ENCODE peak calls at places on chromosomes 6 and 20, in ten cellular contexts. One of them, this sample, is unnamed.
A peak's percentile ranks its signal among the peaks of the same experiment; 100 is the strongest.

GRCh38 chr6:30742316-30743098 is at the start of gene FLOT1:
- DNase-seq in right atrium auricular region: peak; percentile 99
- DNase-seq in small intestine: peak; percentile 98
- DNase-seq in upper lobe of right lung: peak; percentile 99
- DNase-seq in OCI-LY7: peak; percentile 84
- DNase-seq in ovary: peak; percentile 92
- DNase-seq in SJSA1: peak; percentile 97
- DNase-seq in A549: peak; percentile 94
- DNase-seq in CD8-positive, alpha-beta memory T cell: peak; percentile 79
- DNase-seq in CD8-positive, alpha-beta T cell: peak; percentile 78
- DNase-seq in this sample: peak; percentile 97

GRCh38 chr6:166610104-166610503 is 16.9 kb downstream of the RPS6KA2 start:
- DNase-seq in CD8-positive, alpha-beta memory T cell: no peak
- DNase-seq in OCI-LY7: no peak
- DNase-seq in small intestine: no peak
- DNase-seq in SJSA1: no peak
- DNase-seq in upper lobe of right lung: no peak
- DNase-seq in A549: no peak
- DNase-seq in CD8-positive, alpha-beta T cell: no peak
- DNase-seq in right atrium auricular region: peak; percentile 7
- DNase-seq in ovary: no peak
- DNase-seq in this sample: no peak

GRCh38 chr6:148927581-148927980 is 180.8 kb downstream of the UST start:
- DNase-seq in OCI-LY7: no peak
- DNase-seq in SJSA1: no peak
- DNase-seq in CD8-positive, alpha-beta T cell: no peak
- DNase-seq in ovary: no peak
- DNase-seq in CD8-positive, alpha-beta memory T cell: no peak
- DNase-seq in upper lobe of right lung: no peak
- DNase-seq in A549: no peak
- DNase-seq in small intestine: no peak
- DNase-seq in right atrium auricular region: no peak
- DNase-seq in this sample: no peak

GRCh38 chr6:108031968-108032367 is 42.6 kb downstream of the OSTM1 start:
- DNase-seq in A549: no peak
- DNase-seq in SJSA1: no peak
- DNase-seq in OCI-LY7: no peak
- DNase-seq in CD8-positive, alpha-beta memory T cell: no peak
- DNase-seq in ovary: no peak
- DNase-seq in right atrium auricular region: no peak
- DNase-seq in CD8-positive, alpha-beta T cell: no peak
- DNase-seq in upper lobe of right lung: no peak
- DNase-seq in small intestine: no peak
- DNase-seq in this sample: no peak

GRCh38 chr6:136427378-136427717 is 122.9 kb downstream of the MAP7 start:
- DNase-seq in A549: no peak
- DNase-seq in OCI-LY7: no peak
- DNase-seq in small intestine: no peak
- DNase-seq in ovary: no peak
- DNase-seq in SJSA1: no peak
- DNase-seq in CD8-positive, alpha-beta memory T cell: no peak
- DNase-seq in right atrium auricular region: no peak
- DNase-seq in upper lobe of right lung: no peak
- DNase-seq in CD8-positive, alpha-beta T cell: no peak
- DNase-seq in this sample: no peak

GRCh38 chr6:156808287-156808686 is 31.1 kb downstream of the ARID1B start:
- DNase-seq in SJSA1: no peak
- DNase-seq in A549: no peak
- DNase-seq in OCI-LY7: peak; percentile 38
- DNase-seq in CD8-positive, alpha-beta memory T cell: no peak
- DNase-seq in upper lobe of right lung: no peak
- DNase-seq in right atrium auricular region: no peak
- DNase-seq in CD8-positive, alpha-beta T cell: no peak
- DNase-seq in small intestine: no peak
- DNase-seq in ovary: no peak
- DNase-seq in this sample: no peak

GRCh38 chr6:41522780-41523548 is 23.2 kb upstream of the FOXP4 start:
- DNase-seq in ovary: no peak
- DNase-seq in OCI-LY7: no peak
- DNase-seq in CD8-positive, alpha-beta memory T cell: no peak
- DNase-seq in small intestine: no peak
- DNase-seq in upper lobe of right lung: no peak
- DNase-seq in right atrium auricular region: no peak
- DNase-seq in CD8-positive, alpha-beta T cell: no peak
- DNase-seq in A549: no peak
- DNase-seq in SJSA1: no peak
- DNase-seq in this sample: no peak

GRCh38 chr6:9064156-9064555 is 628.8 kb upstream of the SLC35B3 start:
- DNase-seq in OCI-LY7: no peak
- DNase-seq in SJSA1: no peak
- DNase-seq in CD8-positive, alpha-beta memory T cell: no peak
- DNase-seq in ovary: no peak
- DNase-seq in small intestine: no peak
- DNase-seq in A549: no peak
- DNase-seq in right atrium auricular region: no peak
- DNase-seq in CD8-positive, alpha-beta T cell: no peak
- DNase-seq in upper lobe of right lung: no peak
- DNase-seq in this sample: no peak

GRCh38 chr6:144657691-144658090 is 372.6 kb downstream of the UTRN start:
- DNase-seq in OCI-LY7: no peak
- DNase-seq in SJSA1: peak; percentile 99
- DNase-seq in CD8-positive, alpha-beta memory T cell: no peak
- DNase-seq in CD8-positive, alpha-beta T cell: no peak
- DNase-seq in upper lobe of right lung: no peak
- DNase-seq in small intestine: no peak
- DNase-seq in A549: peak; percentile 39
- DNase-seq in ovary: no peak
- DNase-seq in right atrium auricular region: no peak
- DNase-seq in this sample: no peak

GRCh38 chr6:35611235-35611634 is 77.5 kb downstream of the FKBP5 start:
- DNase-seq in CD8-positive, alpha-beta memory T cell: peak; percentile 47
- DNase-seq in OCI-LY7: no peak
- DNase-seq in small intestine: peak; percentile 58
- DNase-seq in upper lobe of right lung: no peak
- DNase-seq in A549: no peak
- DNase-seq in SJSA1: no peak
- DNase-seq in right atrium auricular region: no peak
- DNase-seq in ovary: no peak
- DNase-seq in CD8-positive, alpha-beta T cell: no peak
- DNase-seq in this sample: peak; percentile 24

GRCh38 chr6:18237167-18237566 is 27.2 kb downstream of the DEK start:
- DNase-seq in A549: no peak
- DNase-seq in upper lobe of right lung: no peak
- DNase-seq in CD8-positive, alpha-beta memory T cell: no peak
- DNase-seq in OCI-LY7: no peak
- DNase-seq in CD8-positive, alpha-beta T cell: no peak
- DNase-seq in SJSA1: no peak
- DNase-seq in ovary: no peak
- DNase-seq in small intestine: no peak
- DNase-seq in right atrium auricular region: no peak
- DNase-seq in this sample: no peak

GRCh38 chr6:5012531-5012930 is 8.7 kb upstream of the RPP40 start:
- DNase-seq in ovary: no peak
- DNase-seq in SJSA1: no peak
- DNase-seq in CD8-positive, alpha-beta T cell: no peak
- DNase-seq in OCI-LY7: no peak
- DNase-seq in right atrium auricular region: no peak
- DNase-seq in A549: no peak
- DNase-seq in small intestine: no peak
- DNase-seq in CD8-positive, alpha-beta memory T cell: no peak
- DNase-seq in upper lobe of right lung: no peak
- DNase-seq in this sample: no peak

GRCh38 chr6:169046483-169047192 is 207.0 kb downstream of the THBS2 start:
- DNase-seq in SJSA1: no peak
- DNase-seq in small intestine: no peak
- DNase-seq in CD8-positive, alpha-beta T cell: no peak
- DNase-seq in A549: no peak
- DNase-seq in ovary: no peak
- DNase-seq in CD8-positive, alpha-beta memory T cell: no peak
- DNase-seq in upper lobe of right lung: peak; percentile 33
- DNase-seq in right atrium auricular region: no peak
- DNase-seq in OCI-LY7: no peak
- DNase-seq in this sample: no peak

GRCh38 chr6:4451101-4451500 is 315.7 kb upstream of the ECI2 start:
- DNase-seq in upper lobe of right lung: no peak
- DNase-seq in ovary: no peak
- DNase-seq in OCI-LY7: no peak
- DNase-seq in A549: no peak
- DNase-seq in small intestine: no peak
- DNase-seq in SJSA1: no peak
- DNase-seq in CD8-positive, alpha-beta T cell: no peak
- DNase-seq in CD8-positive, alpha-beta memory T cell: no peak
- DNase-seq in right atrium auricular region: no peak
- DNase-seq in this sample: no peak

GRCh38 chr6:43001843-43002242 is 11.9 kb downstream of the MEA1 start:
- DNase-seq in OCI-LY7: no peak
- DNase-seq in small intestine: no peak
- DNase-seq in A549: no peak
- DNase-seq in SJSA1: no peak
- DNase-seq in CD8-positive, alpha-beta memory T cell: no peak
- DNase-seq in upper lobe of right lung: no peak
- DNase-seq in CD8-positive, alpha-beta T cell: no peak
- DNase-seq in ovary: no peak
- DNase-seq in right atrium auricular region: no peak
- DNase-seq in this sample: no peak

GRCh38 chr6:12414096-12414675 is 124.0 kb downstream of the EDN1 start:
- DNase-seq in upper lobe of right lung: no peak
- DNase-seq in small intestine: no peak
- DNase-seq in ovary: no peak
- DNase-seq in right atrium auricular region: no peak
- DNase-seq in CD8-positive, alpha-beta T cell: no peak
- DNase-seq in SJSA1: no peak
- DNase-seq in CD8-positive, alpha-beta memory T cell: no peak
- DNase-seq in A549: no peak
- DNase-seq in OCI-LY7: no peak
- DNase-seq in this sample: no peak

GRCh38 chr6:148969679-148970078 is 222.8 kb downstream of the UST start:
- DNase-seq in CD8-positive, alpha-beta T cell: no peak
- DNase-seq in SJSA1: peak; percentile 87
- DNase-seq in right atrium auricular region: peak; percentile 80
- DNase-seq in ovary: no peak
- DNase-seq in small intestine: no peak
- DNase-seq in upper lobe of right lung: no peak
- DNase-seq in CD8-positive, alpha-beta memory T cell: no peak
- DNase-seq in OCI-LY7: no peak
- DNase-seq in A549: no peak
- DNase-seq in this sample: peak; percentile 37

GRCh38 chr20:38453941-38454340 is 18.7 kb upstream of the RALGAPB start:
- DNase-seq in CD8-positive, alpha-beta memory T cell: no peak
- DNase-seq in small intestine: peak; percentile 36
- DNase-seq in ovary: no peak
- DNase-seq in A549: no peak
- DNase-seq in OCI-LY7: peak; percentile 86
- DNase-seq in upper lobe of right lung: no peak
- DNase-seq in right atrium auricular region: no peak
- DNase-seq in SJSA1: no peak
- DNase-seq in CD8-positive, alpha-beta T cell: no peak
- DNase-seq in this sample: no peak

DNA sequence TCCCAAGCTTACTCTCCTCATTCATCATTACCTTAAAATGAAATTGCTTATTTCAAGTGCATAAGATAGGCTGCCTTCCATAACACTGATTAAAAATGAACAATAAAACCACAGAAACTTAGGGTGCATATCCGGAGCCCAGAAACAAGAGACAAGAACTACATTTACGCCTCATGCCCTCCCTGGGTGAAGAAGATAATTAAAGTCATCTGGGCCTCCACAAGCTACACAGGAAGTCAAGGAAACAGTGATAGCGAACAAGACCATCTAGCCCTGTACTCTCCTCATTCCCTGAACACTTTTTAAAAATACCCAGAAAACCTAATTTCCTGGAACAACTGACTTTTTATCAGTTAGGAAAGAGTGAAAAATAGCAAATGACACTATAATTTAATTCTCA is 6.3 kb downstream of the SOD2 start:
- DNase-seq in ovary: no peak
- DNase-seq in OCI-LY7: no peak
- DNase-seq in right atrium auricular region: no peak
- DNase-seq in SJSA1: no peak
- DNase-seq in A549: no peak
- DNase-seq in upper lobe of right lung: no peak
- DNase-seq in CD8-positive, alpha-beta T cell: no peak
- DNase-seq in CD8-positive, alpha-beta memory T cell: no peak
- DNase-seq in small intestine: no peak
- DNase-seq in this sample: no peak
- H3K4me1 ChIP-seq in ovary: peaks cover 5% of the 10 kb centered on the region
- H3K4me1 ChIP-seq in OCI-LY7: peaks cover 10% of the 10 kb centered on the region
- H3K4me1 ChIP-seq in right atrium auricular region: peaks cover 33% of the 10 kb centered on the region
- H3K4me1 ChIP-seq in SJSA1: peaks cover 23% of the 10 kb centered on the region
- H3K4me1 ChIP-seq in A549: peaks cover 6% of the 10 kb centered on the region
- H3K4me1 ChIP-seq in upper lobe of right lung: peaks cover 54% of the 10 kb centered on the region
- H3K4me1 ChIP-seq in CD8-positive, alpha-beta T cell: peaks cover 8% of the 10 kb centered on the region
- H3K4me1 ChIP-seq in CD8-positive, alpha-beta memory T cell: peaks cover 14% of the 10 kb centered on the region
- H3K4me1 ChIP-seq in small intestine: no peaks in the 10 kb centered on the region
- H3K4me1 ChIP-seq in this sample: no peaks in the 10 kb centered on the region

GRCh38 chr20:51387125-51387865 is 155.2 kb downstream of the NFATC2 start:
- DNase-seq in OCI-LY7: peak; percentile 91
- DNase-seq in SJSA1: no peak
- DNase-seq in right atrium auricular region: no peak
- DNase-seq in small intestine: no peak
- DNase-seq in CD8-positive, alpha-beta T cell: no peak
- DNase-seq in ovary: no peak
- DNase-seq in upper lobe of right lung: no peak
- DNase-seq in A549: no peak
- DNase-seq in CD8-positive, alpha-beta memory T cell: no peak
- DNase-seq in this sample: no peak
- H3K4me1 ChIP-seq in OCI-LY7: peaks cover 91% of the 10 kb centered on the region
- H3K4me1 ChIP-seq in SJSA1: peaks cover 26% of the 10 kb centered on the region
- H3K4me1 ChIP-seq in right atrium auricular region: peaks cover 11% of the 10 kb centered on the region
- H3K4me1 ChIP-seq in small intestine: no peaks in the 10 kb centered on the region
- H3K4me1 ChIP-seq in CD8-positive, alpha-beta T cell: peaks cover 9% of the 10 kb centered on the region
- H3K4me1 ChIP-seq in ovary: peaks cover 1% of the 10 kb centered on the region
- H3K4me1 ChIP-seq in upper lobe of right lung: peaks cover 8% of the 10 kb centered on the region
- H3K4me1 ChIP-seq in A549: peaks cover 34% of the 10 kb centered on the region
- H3K4me1 ChIP-seq in CD8-positive, alpha-beta memory T cell: peaks cover 39% of the 10 kb centered on the region
- H3K4me1 ChIP-seq in this sample: no peaks in the 10 kb centered on the region

GRCh38 chr20:57716893-57717292 is 7.1 kb upstream of the PMEPA1 start:
- DNase-seq in small intestine: no peak
- DNase-seq in CD8-positive, alpha-beta T cell: no peak
- DNase-seq in right atrium auricular region: no peak
- DNase-seq in A549: no peak
- DNase-seq in OCI-LY7: no peak
- DNase-seq in upper lobe of right lung: no peak
- DNase-seq in CD8-positive, alpha-beta memory T cell: no peak
- DNase-seq in SJSA1: no peak
- DNase-seq in ovary: no peak
- DNase-seq in this sample: no peak
- H3K4me1 ChIP-seq in small intestine: no peaks in the 10 kb centered on the region
- H3K4me1 ChIP-seq in CD8-positive, alpha-beta T cell: peaks cover 15% of the 10 kb centered on the region
- H3K4me1 ChIP-seq in right atrium auricular region: peaks cover 54% of the 10 kb centered on the region
- H3K4me1 ChIP-seq in A549: peaks cover 72% of the 10 kb centered on the region
- H3K4me1 ChIP-seq in OCI-LY7: peaks cover 12% of the 10 kb centered on the region
- H3K4me1 ChIP-seq in upper lobe of right lung: peaks cover 20% of the 10 kb centered on the region
- H3K4me1 ChIP-seq in CD8-positive, alpha-beta memory T cell: peaks cover 6% of the 10 kb centered on the region
- H3K4me1 ChIP-seq in SJSA1: peaks cover 43% of the 10 kb centered on the region
- H3K4me1 ChIP-seq in ovary: no peaks in the 10 kb centered on the region
- H3K4me1 ChIP-seq in this sample: no peaks in the 10 kb centered on the region

DNA sequence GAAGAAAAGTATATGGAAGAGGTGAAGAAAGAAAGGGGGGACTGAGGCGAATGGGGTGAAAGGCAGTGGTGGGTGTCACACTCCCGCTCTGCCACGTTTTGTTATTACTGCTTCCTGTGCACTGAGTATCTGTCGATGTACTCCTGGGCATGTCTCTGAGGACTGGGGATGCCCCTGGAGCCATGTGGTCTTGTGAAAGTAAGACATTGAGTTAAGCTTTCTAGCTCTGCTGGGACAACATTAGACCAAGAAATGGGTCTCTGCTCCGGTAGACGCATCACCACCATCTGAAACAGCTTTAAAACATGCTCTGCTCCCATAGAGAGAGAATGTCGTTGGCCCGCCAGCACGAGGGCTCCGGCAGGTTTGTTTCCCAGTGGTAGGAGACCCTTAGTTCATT is 40.0 kb downstream of the IRF4 start:
- DNase-seq in small intestine: no peak
- DNase-seq in right atrium auricular region: no peak
- DNase-seq in ovary: no peak
- DNase-seq in upper lobe of right lung: no peak
- DNase-seq in SJSA1: no peak
- DNase-seq in A549: no peak
- DNase-seq in CD8-positive, alpha-beta T cell: no peak
- DNase-seq in OCI-LY7: no peak
- DNase-seq in CD8-positive, alpha-beta memory T cell: no peak
- DNase-seq in this sample: no peak
- H3K4me1 ChIP-seq in small intestine: no peaks in the 10 kb centered on the region
- H3K4me1 ChIP-seq in right atrium auricular region: peaks cover 6% of the 10 kb centered on the region
- H3K4me1 ChIP-seq in ovary: no peaks in the 10 kb centered on the region
- H3K4me1 ChIP-seq in upper lobe of right lung: no peaks in the 10 kb centered on the region
- H3K4me1 ChIP-seq in SJSA1: peaks cover 11% of the 10 kb centered on the region
- H3K4me1 ChIP-seq in A549: peaks cover 5% of the 10 kb centered on the region
- H3K4me1 ChIP-seq in CD8-positive, alpha-beta T cell: peaks cover 18% of the 10 kb centered on the region
- H3K4me1 ChIP-seq in OCI-LY7: peaks cover 15% of the 10 kb centered on the region
- H3K4me1 ChIP-seq in CD8-positive, alpha-beta memory T cell: peaks cover 11% of the 10 kb centered on the region
- H3K4me1 ChIP-seq in this sample: no peaks in the 10 kb centered on the region

This sample was measured in hepatocyte.